ENCODE peak calls at places on chromosome 1, in eight cellular contexts. One of them, this sample, is unnamed.
A peak's percentile ranks its signal among the peaks of the same experiment; 100 is the strongest.

GRCh38 chr1:3898994-3899775 is 887 bp downstream of the C1orf174 start:
- DNase-seq in lower lobe of right lung: no peak
- DNase-seq in A549: peak; percentile 43
- DNase-seq in CD8-positive, alpha-beta memory T cell: no peak
- DNase-seq in HL-60: peak; percentile 31
- DNase-seq in heart right ventricle: no peak
- DNase-seq in aorta: no peak
- DNase-seq in iPS DF 6.9: no peak
- DNase-seq in this sample: no peak

GRCh38 chr1:5748286-5749225 is 243.7 kb downstream of the NPHP4 start:
- DNase-seq in lower lobe of right lung: peak; percentile 28
- DNase-seq in A549: no peak
- DNase-seq in CD8-positive, alpha-beta memory T cell: no peak
- DNase-seq in HL-60: no peak
- DNase-seq in heart right ventricle: no peak
- DNase-seq in aorta: peak; percentile 43
- DNase-seq in iPS DF 6.9: no peak
- DNase-seq in this sample: no peak

GRCh38 chr1:4631321-4631720 is 23.1 kb upstream of the AJAP1 start:
- DNase-seq in lower lobe of right lung: no peak
- DNase-seq in A549: no peak
- DNase-seq in CD8-positive, alpha-beta memory T cell: no peak
- DNase-seq in HL-60: no peak
- DNase-seq in heart right ventricle: no peak
- DNase-seq in aorta: no peak
- DNase-seq in iPS DF 6.9: no peak
- DNase-seq in this sample: peak; percentile 57

GRCh38 chr1:66527688-66528087 is 6.3 kb upstream of the SGIP1 start:
- DNase-seq in lower lobe of right lung: no peak
- DNase-seq in A549: no peak
- DNase-seq in CD8-positive, alpha-beta memory T cell: no peak
- DNase-seq in HL-60: no peak
- DNase-seq in heart right ventricle: no peak
- DNase-seq in aorta: no peak
- DNase-seq in iPS DF 6.9: no peak
- DNase-seq in this sample: no peak

GRCh38 chr1:52662645-52663313 is 29.8 kb downstream of the SHISAL2A start:
- DNase-seq in lower lobe of right lung: no peak
- DNase-seq in A549: peak; percentile 55
- DNase-seq in CD8-positive, alpha-beta memory T cell: no peak
- DNase-seq in HL-60: no peak
- DNase-seq in heart right ventricle: no peak
- DNase-seq in aorta: no peak
- DNase-seq in iPS DF 6.9: peak; percentile 45
- DNase-seq in this sample: peak; percentile 52

GRCh38 chr1:43799656-43800629 is 92.6 kb downstream of the ST3GAL3 start:
- DNase-seq in lower lobe of right lung: no peak
- DNase-seq in A549: no peak
- DNase-seq in CD8-positive, alpha-beta memory T cell: no peak
- DNase-seq in HL-60: no peak
- DNase-seq in heart right ventricle: no peak
- DNase-seq in aorta: no peak
- DNase-seq in iPS DF 6.9: no peak
- DNase-seq in this sample: peak; percentile 91

GRCh38 chr1:23779826-23780371 is 1.7 kb downstream of the PITHD1 start:
- DNase-seq in lower lobe of right lung: no peak
- DNase-seq in A549: no peak
- DNase-seq in CD8-positive, alpha-beta memory T cell: no peak
- DNase-seq in HL-60: no peak
- DNase-seq in heart right ventricle: no peak
- DNase-seq in aorta: no peak
- DNase-seq in iPS DF 6.9: no peak
- DNase-seq in this sample: no peak

GRCh38 chr1:50348449-50349241 is 74.6 kb downstream of the DMRTA2 start:
- DNase-seq in lower lobe of right lung: no peak
- DNase-seq in A549: peak; percentile 56
- DNase-seq in CD8-positive, alpha-beta memory T cell: no peak
- DNase-seq in HL-60: peak; percentile 53
- DNase-seq in heart right ventricle: no peak
- DNase-seq in aorta: no peak
- DNase-seq in iPS DF 6.9: no peak
- DNase-seq in this sample: peak; percentile 71

GRCh38 chr1:11628767-11629166 is 25.5 kb downstream of the FBXO2 start:
- DNase-seq in lower lobe of right lung: no peak
- DNase-seq in A549: no peak
- DNase-seq in CD8-positive, alpha-beta memory T cell: no peak
- DNase-seq in HL-60: no peak
- DNase-seq in heart right ventricle: no peak
- DNase-seq in aorta: no peak
- DNase-seq in iPS DF 6.9: no peak
- DNase-seq in this sample: no peak

GRCh38 chr1:235989105-235989504 is 75.8 kb downstream of the NID1 start:
- DNase-seq in lower lobe of right lung: no peak
- DNase-seq in A549: no peak
- DNase-seq in CD8-positive, alpha-beta memory T cell: no peak
- DNase-seq in HL-60: no peak
- DNase-seq in heart right ventricle: no peak
- DNase-seq in aorta: no peak
- DNase-seq in iPS DF 6.9: no peak
- DNase-seq in this sample: no peak

GRCh38 chr1:3910769-3911520 is 10.9 kb upstream of the C1orf174 start:
- DNase-seq in lower lobe of right lung: peak; percentile 78
- DNase-seq in A549: peak; percentile 70
- DNase-seq in CD8-positive, alpha-beta memory T cell: peak; percentile 55
- DNase-seq in HL-60: peak; percentile 72
- DNase-seq in heart right ventricle: peak; percentile 70
- DNase-seq in aorta: no peak
- DNase-seq in iPS DF 6.9: peak; percentile 50
- DNase-seq in this sample: peak; percentile 94

GRCh38 chr1:85047472-85048295 is 616 bp downstream of the MCOLN3 start:
- DNase-seq in lower lobe of right lung: peak; percentile 48
- DNase-seq in A549: peak; percentile 7
- DNase-seq in CD8-positive, alpha-beta memory T cell: no peak
- DNase-seq in HL-60: no peak
- DNase-seq in heart right ventricle: peak; percentile 14
- DNase-seq in aorta: peak; percentile 49
- DNase-seq in iPS DF 6.9: no peak
- DNase-seq in this sample: peak; percentile 48

GRCh38 chr1:208006258-208006920 is 95.5 kb upstream of the CD34 start:
- DNase-seq in lower lobe of right lung: no peak
- DNase-seq in A549: no peak
- DNase-seq in CD8-positive, alpha-beta memory T cell: no peak
- DNase-seq in HL-60: no peak
- DNase-seq in heart right ventricle: no peak
- DNase-seq in aorta: no peak
- DNase-seq in iPS DF 6.9: no peak
- DNase-seq in this sample: no peak

GRCh38 chr1:77104672-77105071 is 114.6 kb downstream of the PIGK start:
- DNase-seq in lower lobe of right lung: no peak
- DNase-seq in A549: no peak
- DNase-seq in CD8-positive, alpha-beta memory T cell: no peak
- DNase-seq in HL-60: no peak
- DNase-seq in heart right ventricle: no peak
- DNase-seq in aorta: no peak
- DNase-seq in iPS DF 6.9: no peak
- DNase-seq in this sample: no peak

GRCh38 chr1:187010571-187011309 is 182.0 kb downstream of the PLA2G4A start:
- DNase-seq in lower lobe of right lung: no peak
- DNase-seq in A549: no peak
- DNase-seq in CD8-positive, alpha-beta memory T cell: no peak
- DNase-seq in HL-60: no peak
- DNase-seq in heart right ventricle: no peak
- DNase-seq in aorta: no peak
- DNase-seq in iPS DF 6.9: no peak
- DNase-seq in this sample: no peak

GRCh38 chr1:24966724-24967346 is 36.8 kb upstream of the RUNX3 start:
- DNase-seq in lower lobe of right lung: no peak
- DNase-seq in A549: peak; percentile 17
- DNase-seq in CD8-positive, alpha-beta memory T cell: peak; percentile 54
- DNase-seq in HL-60: peak; percentile 81
- DNase-seq in heart right ventricle: no peak
- DNase-seq in aorta: no peak
- DNase-seq in iPS DF 6.9: no peak
- DNase-seq in this sample: no peak

GRCh38 chr1:58844176-58844575 is 60.3 kb upstream of the JUN start:
- DNase-seq in lower lobe of right lung: no peak
- DNase-seq in A549: no peak
- DNase-seq in CD8-positive, alpha-beta memory T cell: no peak
- DNase-seq in HL-60: no peak
- DNase-seq in heart right ventricle: no peak
- DNase-seq in aorta: no peak
- DNase-seq in iPS DF 6.9: no peak
- DNase-seq in this sample: no peak

GRCh38 chr1:176515310-176515709 is 52.3 kb downstream of the PAPPA2 start:
- DNase-seq in lower lobe of right lung: no peak
- DNase-seq in A549: no peak
- DNase-seq in CD8-positive, alpha-beta memory T cell: no peak
- DNase-seq in HL-60: no peak
- DNase-seq in heart right ventricle: no peak
- DNase-seq in aorta: no peak
- DNase-seq in iPS DF 6.9: no peak
- DNase-seq in this sample: no peak

DNA sequence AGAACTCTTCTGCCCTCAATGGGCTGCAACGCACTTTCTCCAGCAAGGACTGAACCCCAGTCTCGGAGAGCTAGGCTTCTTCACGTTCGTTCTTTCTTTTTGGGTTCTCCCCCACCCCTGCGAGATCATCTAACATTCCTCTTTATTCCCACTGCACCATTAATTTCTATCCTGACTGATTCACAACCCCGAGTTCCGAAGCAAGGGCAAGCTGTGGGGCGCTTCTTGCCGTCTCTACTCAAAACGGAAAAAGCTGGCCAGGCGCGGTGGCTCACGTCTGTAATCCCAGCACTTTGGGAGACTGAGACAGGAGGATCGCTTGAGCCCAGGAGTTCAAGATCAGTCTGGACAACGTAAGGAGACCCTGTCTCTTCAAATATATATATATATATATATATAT is 37.4 kb upstream of the BTG2 start:
- DNase-seq in lower lobe of right lung: no peak
- DNase-seq in A549: no peak
- DNase-seq in CD8-positive, alpha-beta memory T cell: no peak
- DNase-seq in HL-60: no peak
- DNase-seq in heart right ventricle: no peak
- DNase-seq in aorta: no peak
- DNase-seq in iPS DF 6.9: no peak
- DNase-seq in this sample: no peak
- H3K27ac ChIP-seq in lower lobe of right lung: peak overlapping the region; percentile 78
- H3K27ac ChIP-seq in A549: peak overlapping the region; percentile 91
- H3K27ac ChIP-seq in CD8-positive, alpha-beta memory T cell: no peak overlapping the region
- H3K27ac ChIP-seq in HL-60: no peak overlapping the region
- H3K27ac ChIP-seq in heart right ventricle: peak overlapping the region; percentile 89
- H3K27ac ChIP-seq in aorta: no peak overlapping the region
- H3K27ac ChIP-seq in iPS DF 6.9: no peak overlapping the region
- H3K27ac ChIP-seq in this sample: peak overlapping the region; percentile 26

DNA sequence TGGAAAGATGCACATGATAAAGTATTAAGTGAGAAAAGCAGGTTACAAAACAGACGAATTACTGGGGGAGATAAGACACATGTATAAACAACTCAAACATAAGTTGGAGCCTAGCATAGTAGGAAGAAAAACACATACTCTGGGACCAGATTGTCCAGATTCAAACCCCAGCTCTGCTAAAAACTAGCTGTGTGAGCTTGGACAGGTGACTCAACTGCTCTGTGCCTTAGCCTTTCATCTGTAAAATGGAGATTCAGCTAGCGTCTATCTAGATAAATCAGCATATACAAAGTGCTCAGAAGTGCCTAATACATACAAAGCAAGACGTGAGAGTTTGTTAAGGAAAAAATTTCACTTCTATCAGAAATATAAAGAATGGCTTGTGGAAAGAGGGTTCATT is 254.0 kb upstream of the POU3F1 start:
- DNase-seq in lower lobe of right lung: no peak
- DNase-seq in A549: no peak
- DNase-seq in CD8-positive, alpha-beta memory T cell: no peak
- DNase-seq in HL-60: no peak
- DNase-seq in heart right ventricle: no peak
- DNase-seq in aorta: no peak
- DNase-seq in iPS DF 6.9: no peak
- DNase-seq in this sample: no peak
- H3K4me3 ChIP-seq in lower lobe of right lung: no peak overlapping the region
- H3K4me3 ChIP-seq in A549: no peak overlapping the region
- H3K4me3 ChIP-seq in CD8-positive, alpha-beta memory T cell: no peak overlapping the region
- H3K4me3 ChIP-seq in HL-60: no peak overlapping the region
- H3K4me3 ChIP-seq in heart right ventricle: no peak overlapping the region
- H3K4me3 ChIP-seq in aorta: no peak overlapping the region
- H3K4me3 ChIP-seq in iPS DF 6.9: no peak overlapping the region
- H3K4me3 ChIP-seq in this sample: no peak overlapping the region

DNA sequence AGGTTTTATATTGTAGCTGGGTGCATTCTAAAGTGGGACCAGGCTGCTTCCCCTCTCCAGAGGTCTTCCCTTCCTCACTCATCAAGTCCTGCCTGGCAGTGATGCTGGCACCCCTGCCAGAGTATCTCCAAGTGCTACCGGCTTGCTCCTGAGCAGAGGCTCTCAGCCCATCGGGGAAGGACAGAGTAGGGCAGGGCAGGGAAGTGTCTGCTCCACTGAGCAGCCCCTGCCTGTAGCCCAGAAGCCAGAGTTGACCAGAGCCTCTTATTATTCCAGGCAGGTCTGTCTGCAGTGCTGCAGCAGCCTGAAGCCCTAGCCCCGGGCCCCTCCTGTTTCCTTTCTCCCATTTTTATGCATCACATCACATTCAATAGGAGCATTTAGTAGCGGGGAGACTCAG is 51.1 kb downstream of the ATP2B4 start:
- DNase-seq in lower lobe of right lung: no peak
- DNase-seq in A549: no peak
- DNase-seq in CD8-positive, alpha-beta memory T cell: no peak
- DNase-seq in HL-60: no peak
- DNase-seq in heart right ventricle: peak; percentile 32
- DNase-seq in aorta: no peak
- DNase-seq in iPS DF 6.9: no peak
- DNase-seq in this sample: no peak
- H3K27ac ChIP-seq in lower lobe of right lung: no peak overlapping the region
- H3K27ac ChIP-seq in A549: no peak overlapping the region
- H3K27ac ChIP-seq in CD8-positive, alpha-beta memory T cell: no peak overlapping the region
- H3K27ac ChIP-seq in HL-60: no peak overlapping the region
- H3K27ac ChIP-seq in heart right ventricle: no peak overlapping the region
- H3K27ac ChIP-seq in aorta: no peak overlapping the region
- H3K27ac ChIP-seq in iPS DF 6.9: no peak overlapping the region
- H3K27ac ChIP-seq in this sample: no peak overlapping the region

DNA sequence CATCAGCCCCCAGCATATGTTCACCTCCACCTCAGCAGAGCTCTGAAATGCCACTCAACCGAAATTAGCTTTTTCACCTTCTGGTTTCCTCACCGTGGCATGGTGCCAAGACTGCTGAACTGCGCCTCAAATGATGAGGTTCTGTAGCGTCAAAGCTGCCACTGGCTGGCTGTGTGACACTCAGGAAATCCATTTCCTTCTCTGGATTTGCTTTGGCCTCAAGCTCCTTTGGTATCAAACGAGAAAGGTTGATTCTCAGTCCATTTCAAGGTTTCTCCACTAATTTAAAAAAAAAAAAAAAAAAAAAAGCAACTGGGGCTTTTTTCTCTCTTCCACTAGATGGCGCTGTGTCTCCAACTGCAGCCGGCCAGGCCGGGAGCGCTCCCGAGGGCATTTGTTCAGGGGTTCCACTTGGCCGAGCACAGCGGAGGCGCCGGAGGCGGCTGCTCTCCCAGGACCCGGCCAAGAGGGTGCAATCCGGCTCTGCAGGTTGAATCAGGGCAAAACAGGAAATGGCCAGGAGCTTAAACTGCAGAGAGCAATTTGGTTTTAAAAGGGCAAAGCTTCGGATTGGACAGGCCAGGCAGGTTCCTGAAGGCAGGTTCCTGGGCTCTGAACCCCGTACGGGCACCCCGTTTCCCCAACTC is 26.5 kb upstream of the PLA2G2C start:
- DNase-seq in lower lobe of right lung: peak; percentile 78
- DNase-seq in A549: peak; percentile 50
- DNase-seq in CD8-positive, alpha-beta memory T cell: peak; percentile 49
- DNase-seq in HL-60: peak; percentile 56
- DNase-seq in heart right ventricle: peak; percentile 66
- DNase-seq in aorta: peak; percentile 64
- DNase-seq in iPS DF 6.9: peak; percentile 77
- DNase-seq in this sample: peak; percentile 91
- H3K4me3 ChIP-seq in lower lobe of right lung: no peak overlapping the region
- H3K4me3 ChIP-seq in A549: no peak overlapping the region
- H3K4me3 ChIP-seq in CD8-positive, alpha-beta memory T cell: no peak overlapping the region
- H3K4me3 ChIP-seq in HL-60: no peak overlapping the region
- H3K4me3 ChIP-seq in heart right ventricle: no peak overlapping the region
- H3K4me3 ChIP-seq in aorta: no peak overlapping the region
- H3K4me3 ChIP-seq in iPS DF 6.9: no peak overlapping the region
- H3K4me3 ChIP-seq in this sample: no peak overlapping the region

This sample was measured in WERI-Rb-1.